ENCODE peak calls at places on chromosome 19, in four cellular contexts. D, Z, U and K are unnamed samples.

GRCh38 chr19:55372316-55373081 is 2.2 kb upstream of the IL11 start:
- DNase-seq in Z (no peak), U (peak; percentile 91), D (peak; percentile 57), K (no peak)

GRCh38 chr19:11420894-11421606 is 1.9 kb upstream of the RGL3 start:
- DNase-seq in U (no peak), Z (no peak), D (no peak), K (no peak)

GRCh38 chr19:5818594-5818993 is 13.7 kb downstream of the NRTN start:
- DNase-seq in Z (no peak), U (no peak), D (no peak), K (no peak)

GRCh38 chr19:44367024-44367423 is 10.5 kb upstream of the ZNF112 start:
- DNase-seq in Z (no peak), U (no peak), D (no peak), K (no peak)

GRCh38 chr19:18425515-18426415 is 6.6 kb downstream of the SSBP4 start:
- DNase-seq in D (no peak), U (no peak), Z (no peak), K (no peak)

GRCh38 chr19:45883881-45884681 is 1.9 kb downstream of the IRF2BP1 start:
- DNase-seq in Z (no peak), D (no peak), U (no peak), K (no peak)

GRCh38 chr19:45769821-45770191 is 754 bp upstream of the SIX5 start:
- DNase-seq in U (no peak), Z (no peak), D (no peak), K (no peak)

GRCh38 chr19:39110263-39110967 is 15.2 kb upstream of the PAK4 start:
- DNase-seq in D (peak; percentile 61), Z (peak; percentile 62), U (peak; percentile 65), K (no peak)

GRCh38 chr19:17538684-17539287 is 16.7 kb upstream of the COLGALT1 start:
- DNase-seq in U (no peak), Z (no peak), D (peak; percentile 4), K (no peak)

GRCh38 chr19:47507031-47507430 is 7.8 kb downstream of the NAPA start:
- DNase-seq in U (no peak), Z (no peak), D (no peak), K (no peak)

GRCh38 chr19:17703823-17704463 is 15.3 kb upstream of the MAP1S start:
- DNase-seq in U (no peak), D (peak; percentile 52), Z (peak; percentile 64), K (peak; percentile 63)

GRCh38 chr19:6459356-6460098 is at the start of gene SLC25A23:
- DNase-seq in D (peak; percentile 80), Z (peak; percentile 58), U (peak; percentile 77), K (peak; percentile 64)

GRCh38 chr19:19261350-19262189 is 11.5 kb downstream of the TM6SF2 start:
- DNase-seq in D (no peak), U (no peak), Z (no peak), K (no peak)

GRCh38 chr19:39768334-39768733 is 10.3 kb upstream of the LEUTX start:
- DNase-seq in D (no peak), Z (no peak), U (no peak), K (no peak)

GRCh38 chr19:56094449-56094848 is 26.6 kb downstream of the ZNF787 start:
- DNase-seq in D (no peak), U (no peak), Z (no peak), K (no peak)

GRCh38 chr19:43739836-43740235 is 14.9 kb downstream of the SMG9 start:
- DNase-seq in Z (no peak), D (peak; percentile 64), U (peak; percentile 75), K (no peak)

GRCh38 chr19:12991296-12991695 is 4.0 kb upstream of the NFIX start:
- DNase-seq in U (no peak), Z (no peak), D (no peak), K (no peak)

GRCh38 chr19:29841559-29842367 is 30.0 kb downstream of the CCNE1 start:
- DNase-seq in U (peak; percentile 60), Z (no peak), D (peak; percentile 44), K (no peak)

GRCh38 chr19:20964798-20965197 is 41.7 kb downstream of the ZNF85 start:
- DNase-seq in D (no peak), U (no peak), Z (no peak), K (no peak)

GRCh38 chr19:5914358-5914774 is 312 bp downstream of the CAPS start:
- DNase-seq in Z (no peak), U (peak; percentile 35), D (peak; percentile 40), K (no peak)

GRCh38 chr19:10315335-10316214 is at the start of gene FDX2:
- DNase-seq in Z (peak; percentile 88), U (peak; percentile 87), D (peak; percentile 90), K (peak; percentile 62)

DNA sequence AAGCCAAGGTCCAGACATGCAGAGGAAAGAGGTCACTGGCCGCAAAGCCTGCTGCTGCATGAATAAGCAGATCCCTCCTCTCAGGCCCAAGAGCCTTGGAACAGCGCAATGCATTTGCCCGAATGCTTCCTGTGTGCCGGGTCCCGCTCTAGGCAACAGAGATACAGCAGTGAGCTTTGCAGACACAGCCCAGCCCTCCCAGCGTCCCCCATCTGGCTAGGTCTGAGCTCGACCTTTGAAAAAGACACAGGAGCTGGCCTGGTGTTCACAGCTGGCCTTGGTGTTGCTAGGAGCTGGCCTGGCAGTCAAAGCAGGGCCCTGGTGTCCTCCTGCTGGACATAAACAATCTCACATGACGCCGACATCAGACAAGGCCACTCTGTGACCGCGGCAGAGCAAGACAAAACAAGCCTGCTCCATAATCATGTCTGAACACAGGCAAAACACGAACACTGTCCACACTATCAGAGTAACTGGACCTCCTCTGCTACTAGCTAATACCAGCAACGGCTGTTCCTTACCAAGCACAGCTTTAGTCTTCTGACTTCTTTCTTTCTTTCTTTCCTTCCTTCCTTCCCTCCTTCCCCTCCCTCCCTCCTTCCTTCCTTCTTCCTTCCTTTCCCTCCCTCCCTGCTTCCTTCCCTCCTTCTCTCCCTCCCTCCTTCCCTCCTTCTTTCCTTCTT is 5.7 kb upstream of the PEX11G start:
- DNase-seq in D (no peak), Z (no peak), U (no peak), K (peak; percentile 81)
- H3K27ac ChIP-seq in D (no peak overlapping the region), Z (no peak overlapping the region), U (no peak overlapping the region), K (peak overlapping the region; percentile 99)

DNA sequence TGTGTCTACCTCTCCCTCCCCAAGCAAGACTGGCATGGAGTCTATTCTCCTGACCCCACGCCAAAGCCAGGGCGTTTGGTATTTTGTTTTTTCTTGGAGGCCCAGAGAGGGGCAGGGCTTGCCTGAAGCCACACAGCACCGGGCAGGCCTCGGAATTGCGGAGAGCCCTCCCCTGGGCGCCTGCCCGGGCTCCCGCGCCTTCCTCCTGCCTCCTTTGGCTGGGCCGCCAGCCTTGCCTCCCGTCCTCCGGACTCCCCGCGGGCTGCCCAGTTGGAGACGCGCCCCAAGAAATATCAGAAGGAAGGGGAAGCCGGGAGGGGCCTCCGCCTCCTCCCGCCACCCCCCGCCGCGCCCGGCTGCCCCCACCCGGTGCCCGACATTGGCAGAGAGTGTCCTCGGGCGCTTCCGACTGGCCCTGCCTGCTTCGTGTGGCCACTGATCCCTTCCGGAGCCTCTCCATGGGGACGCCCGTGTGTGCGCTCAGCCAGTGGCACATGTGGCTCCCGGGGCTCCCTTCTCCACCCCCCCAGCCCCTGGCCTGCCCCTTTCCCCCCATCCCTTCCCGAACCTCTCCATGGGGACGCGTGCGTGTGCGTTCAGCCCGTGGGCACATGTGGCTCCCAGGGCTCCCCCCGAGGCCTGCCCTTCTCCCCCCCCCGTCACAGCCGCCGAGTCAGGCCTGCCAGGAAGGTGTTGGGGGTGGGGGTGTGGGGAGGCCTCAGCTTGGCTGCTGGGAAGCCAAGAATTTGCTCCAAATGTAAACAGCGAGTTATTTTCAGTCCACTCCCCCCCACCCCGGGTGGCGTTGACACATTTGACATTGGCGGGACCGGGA is 37.3 kb downstream of the NFIC start:
- DNase-seq in U (no peak), Z (no peak), D (no peak), K (peak; percentile 93)
- H3K27ac ChIP-seq in U (no peak overlapping the region), Z (no peak overlapping the region), D (no peak overlapping the region), K (peak overlapping the region; percentile 100)

DNA sequence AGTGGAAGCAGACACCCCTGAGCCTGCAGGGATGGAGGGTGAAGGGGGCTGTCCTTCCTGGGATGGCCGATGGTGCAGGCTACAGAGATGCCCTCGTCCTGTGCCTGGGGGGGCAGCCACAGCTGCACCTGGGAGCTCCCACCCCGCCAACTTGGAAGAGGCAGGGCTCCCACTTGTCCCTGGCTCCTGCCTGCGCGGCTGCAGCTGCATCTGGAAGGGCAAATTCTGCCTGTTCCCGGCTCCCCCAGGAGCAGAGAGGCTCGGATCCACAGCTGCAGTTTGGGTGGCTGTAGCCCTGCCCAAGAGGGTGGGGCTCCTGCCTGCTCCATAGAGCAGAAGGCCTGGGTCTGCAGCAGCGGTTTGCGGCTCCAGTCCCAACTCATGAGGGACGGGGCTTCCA is 2.2 kb downstream of the CEP89 start:
- DNase-seq in Z (no peak), U (no peak), D (no peak), K (no peak)
- H3K27ac ChIP-seq in Z (no peak overlapping the region), U (no peak overlapping the region), D (no peak overlapping the region), K (no peak overlapping the region)

DNA sequence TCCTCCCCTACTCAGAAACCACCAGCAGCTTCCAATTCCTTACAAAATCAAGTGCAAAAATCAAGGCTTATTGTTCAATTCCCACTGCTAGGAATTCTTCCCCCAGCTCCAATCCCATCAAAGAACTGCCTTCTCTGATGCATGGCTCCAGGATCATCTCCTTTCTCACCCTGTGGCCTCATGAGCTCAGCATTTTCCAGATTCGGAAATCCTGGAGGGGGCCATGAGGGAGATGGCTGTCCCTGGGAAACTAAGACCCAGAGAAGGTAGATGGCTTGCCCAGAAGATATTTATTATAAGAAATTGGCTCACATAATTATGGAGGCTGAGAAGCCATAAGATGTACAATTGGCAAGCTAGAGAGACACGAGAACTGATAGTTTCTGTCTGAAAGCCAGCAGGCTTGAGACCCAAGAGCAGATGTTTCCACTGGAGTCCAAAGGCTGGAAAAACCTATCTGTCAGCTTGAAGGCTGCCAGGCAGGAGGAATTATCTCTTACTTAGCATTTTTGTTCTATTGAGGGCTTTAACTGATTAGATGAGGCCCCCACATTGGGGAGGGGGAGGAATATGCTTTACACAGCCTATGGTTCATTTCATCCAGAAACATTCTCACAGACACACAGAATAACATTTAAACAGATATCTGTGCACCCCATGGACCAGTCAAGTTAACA is 58.6 kb downstream of the GADD45B start:
- DNase-seq in U (no peak), Z (no peak), D (no peak), K (no peak)
- H3K27ac ChIP-seq in U (peak overlapping the region; percentile 99), Z (no peak overlapping the region), D (peak overlapping the region; percentile 58), K (no peak overlapping the region)

DNA sequence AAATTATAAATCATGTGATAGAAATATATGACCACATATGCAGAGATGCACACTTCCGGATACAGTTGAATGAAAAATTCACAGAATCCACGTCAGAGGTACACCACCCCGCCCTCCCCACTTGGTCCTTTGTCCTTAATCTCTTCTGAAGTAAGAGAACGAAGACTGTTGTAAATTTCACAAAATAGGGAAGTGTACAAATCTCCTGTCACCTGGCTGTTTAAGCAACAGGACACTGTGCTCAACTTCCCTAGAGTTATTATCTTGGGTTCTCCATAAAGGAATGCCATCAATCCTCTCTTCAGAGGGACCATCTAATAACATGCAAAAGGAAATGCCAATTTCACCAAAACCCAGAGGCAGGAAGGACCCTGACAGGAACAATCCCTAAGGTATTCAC is 10.5 kb upstream of the CEACAM6 start:
- DNase-seq in D (no peak), U (no peak), Z (no peak), K (no peak)
- H3K27ac ChIP-seq in D (no peak overlapping the region), U (no peak overlapping the region), Z (no peak overlapping the region), K (no peak overlapping the region)

DNA sequence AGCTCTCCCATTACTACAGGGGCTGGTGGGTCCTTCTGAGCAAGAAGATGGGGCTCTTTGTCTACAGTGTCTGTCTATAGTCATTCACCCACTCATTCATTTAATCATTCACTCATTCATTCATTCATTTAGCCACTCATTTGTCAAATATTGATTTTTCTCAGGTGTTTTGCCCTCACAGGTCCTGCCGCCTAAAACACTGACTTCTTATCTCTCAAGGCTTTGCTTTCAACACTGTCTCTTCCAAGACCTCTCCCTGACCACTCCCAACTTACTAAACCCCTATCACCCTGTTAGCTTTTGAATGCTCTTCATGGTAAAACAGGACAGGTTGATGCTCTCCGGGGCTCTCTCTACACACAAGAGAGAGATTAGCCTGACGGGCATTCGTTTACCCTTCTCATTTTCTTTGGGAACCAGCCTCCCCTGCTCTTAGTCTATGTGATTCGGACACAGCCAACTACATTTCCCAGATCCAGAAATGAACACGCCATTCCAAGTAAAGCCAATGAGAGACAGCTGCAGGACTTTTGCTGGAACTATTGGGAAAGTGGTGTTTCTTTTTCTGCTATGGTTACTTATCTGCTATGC is 22.7 kb downstream of the FAM187B start:
- DNase-seq in U (no peak), D (no peak), Z (no peak), K (no peak)
- H3K27ac ChIP-seq in U (no peak overlapping the region), D (no peak overlapping the region), Z (peak overlapping the region; percentile 98), K (no peak overlapping the region)